ENCODE peak calls at places on chromosome 18, in five cellular contexts. One of them, this sample, is unnamed.

GRCh38 chr18:79964330-79965118 is at the start of gene HSBP1L1:
- DNase-seq in LNCaP clone FGC: no peak
- DNase-seq in BE2C: peak; percentile 33
- DNase-seq in AG09319: no peak
- DNase-seq in choroid plexus epithelial cell: no peak
- DNase-seq in this sample: peak; percentile 77

GRCh38 chr18:35355140-35355618 is 11.0 kb upstream of the ZNF24 start:
- DNase-seq in LNCaP clone FGC: peak; percentile 65
- DNase-seq in BE2C: peak; percentile 63
- DNase-seq in AG09319: peak; percentile 61
- DNase-seq in choroid plexus epithelial cell: peak; percentile 95
- DNase-seq in this sample: peak; percentile 58

GRCh38 chr18:44195394-44196140 is 485.1 kb upstream of the SETBP1 start:
- DNase-seq in LNCaP clone FGC: no peak
- DNase-seq in BE2C: no peak
- DNase-seq in AG09319: no peak
- DNase-seq in choroid plexus epithelial cell: no peak
- DNase-seq in this sample: no peak

GRCh38 chr18:73842795-73843394 is 304.7 kb downstream of the FBXO15 start:
- DNase-seq in LNCaP clone FGC: peak; percentile 33
- DNase-seq in BE2C: peak; percentile 22
- DNase-seq in AG09319: no peak
- DNase-seq in choroid plexus epithelial cell: peak; percentile 74
- DNase-seq in this sample: peak; percentile 72

GRCh38 chr18:51848702-51849101 is 491.3 kb upstream of the DCC start:
- DNase-seq in LNCaP clone FGC: no peak
- DNase-seq in BE2C: no peak
- DNase-seq in AG09319: no peak
- DNase-seq in choroid plexus epithelial cell: no peak
- DNase-seq in this sample: no peak

GRCh38 chr18:56443508-56443907 is 194.9 kb downstream of the TXNL1 start:
- DNase-seq in LNCaP clone FGC: no peak
- DNase-seq in BE2C: no peak
- DNase-seq in AG09319: no peak
- DNase-seq in choroid plexus epithelial cell: no peak
- DNase-seq in this sample: no peak

GRCh38 chr18:47558110-47558750 is 306.8 kb upstream of the SKOR2 start:
- DNase-seq in LNCaP clone FGC: no peak
- DNase-seq in BE2C: no peak
- DNase-seq in AG09319: no peak
- DNase-seq in choroid plexus epithelial cell: no peak
- DNase-seq in this sample: no peak

GRCh38 chr18:79631096-79631507 is 48.5 kb upstream of the CTDP1 start:
- DNase-seq in LNCaP clone FGC: no peak
- DNase-seq in BE2C: no peak
- DNase-seq in AG09319: no peak
- DNase-seq in choroid plexus epithelial cell: no peak
- DNase-seq in this sample: no peak

GRCh38 chr18:45590060-45590537 is 25.2 kb upstream of the SLC14A2 start:
- DNase-seq in LNCaP clone FGC: no peak
- DNase-seq in BE2C: no peak
- DNase-seq in AG09319: no peak
- DNase-seq in choroid plexus epithelial cell: peak; percentile 64
- DNase-seq in this sample: no peak

DNA sequence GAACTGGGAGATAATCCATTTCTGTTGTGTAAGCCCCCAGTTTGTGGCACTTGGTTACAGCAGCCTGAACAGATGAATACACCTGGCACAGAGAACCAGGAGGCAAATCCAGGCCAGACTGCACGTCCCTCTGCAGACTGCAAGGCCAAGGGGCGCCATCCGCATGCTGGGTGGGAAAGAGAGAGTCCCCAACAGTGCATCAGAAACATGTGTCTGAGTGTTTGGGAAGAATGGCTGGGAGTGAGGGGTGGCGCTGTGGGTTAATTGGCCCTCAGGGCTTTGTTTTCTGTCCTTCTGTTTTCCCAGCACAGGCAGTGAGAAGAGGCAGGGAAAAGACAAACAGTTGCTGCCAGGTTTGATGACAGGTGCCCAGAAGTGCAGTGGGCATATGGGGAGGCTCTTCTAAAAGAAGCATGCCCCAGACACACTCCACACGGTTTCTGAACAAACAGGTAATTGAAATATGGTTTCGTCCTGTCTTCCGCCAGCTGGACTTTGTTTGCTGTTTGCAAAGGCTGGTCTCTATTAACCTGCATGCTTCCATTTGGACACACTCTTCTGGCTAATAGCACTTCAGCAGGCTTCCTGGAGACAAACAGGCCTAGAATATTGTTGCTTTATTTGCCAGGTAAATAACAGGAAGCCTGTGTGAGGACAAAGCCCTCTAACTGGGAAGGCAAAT is 43.4 kb upstream of the SEC11C start:
- DNase-seq in LNCaP clone FGC: peak; percentile 79
- DNase-seq in BE2C: no peak
- DNase-seq in AG09319: no peak
- DNase-seq in choroid plexus epithelial cell: no peak
- DNase-seq in this sample: peak; percentile 58
- TF ChIP-seq CTCF in LNCaP clone FGC: peak; percentile 24
- TF ChIP-seq CTCF in BE2C: no peak
- TF ChIP-seq CTCF in AG09319: no peak
- TF ChIP-seq CTCF in choroid plexus epithelial cell: no peak
- TF ChIP-seq CTCF in this sample: no peak

DNA sequence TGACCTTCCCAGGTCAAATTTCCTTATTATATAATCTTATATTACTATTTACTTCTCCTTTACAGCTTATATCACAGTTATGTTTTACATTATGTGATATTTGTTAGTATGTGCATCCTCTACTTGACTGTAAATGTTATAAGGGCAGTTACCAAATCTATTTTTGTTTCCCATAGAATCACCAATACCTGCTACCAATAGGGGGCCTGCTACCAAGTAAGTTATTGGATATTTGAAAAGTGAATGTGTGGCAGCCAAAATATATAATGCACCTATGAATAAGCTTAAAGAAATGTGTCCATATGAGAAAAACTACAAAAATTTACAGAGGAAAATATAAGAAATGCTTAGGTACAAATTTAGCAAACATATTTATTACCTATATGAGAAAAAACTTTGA is 23.9 kb upstream of the CTAGE1 start:
- DNase-seq in LNCaP clone FGC: no peak
- DNase-seq in BE2C: no peak
- DNase-seq in AG09319: no peak
- DNase-seq in choroid plexus epithelial cell: no peak
- DNase-seq in this sample: no peak
- TF ChIP-seq CTCF in LNCaP clone FGC: no peak
- TF ChIP-seq CTCF in BE2C: no peak
- TF ChIP-seq CTCF in AG09319: no peak
- TF ChIP-seq CTCF in choroid plexus epithelial cell: no peak
- TF ChIP-seq CTCF in this sample: no peak

GRCh38 chr18:60668583-60668982 is 296.0 kb upstream of the MC4R start:
- DNase-seq in LNCaP clone FGC: no peak
- DNase-seq in BE2C: no peak
- DNase-seq in AG09319: no peak
- DNase-seq in choroid plexus epithelial cell: peak; percentile 5
- DNase-seq in this sample: no peak
- TF ChIP-seq CTCF in LNCaP clone FGC: peak; percentile 54
- TF ChIP-seq CTCF in BE2C: peak; percentile 4
- TF ChIP-seq CTCF in AG09319: no peak
- TF ChIP-seq CTCF in choroid plexus epithelial cell: no peak
- TF ChIP-seq CTCF in this sample: no peak

DNA sequence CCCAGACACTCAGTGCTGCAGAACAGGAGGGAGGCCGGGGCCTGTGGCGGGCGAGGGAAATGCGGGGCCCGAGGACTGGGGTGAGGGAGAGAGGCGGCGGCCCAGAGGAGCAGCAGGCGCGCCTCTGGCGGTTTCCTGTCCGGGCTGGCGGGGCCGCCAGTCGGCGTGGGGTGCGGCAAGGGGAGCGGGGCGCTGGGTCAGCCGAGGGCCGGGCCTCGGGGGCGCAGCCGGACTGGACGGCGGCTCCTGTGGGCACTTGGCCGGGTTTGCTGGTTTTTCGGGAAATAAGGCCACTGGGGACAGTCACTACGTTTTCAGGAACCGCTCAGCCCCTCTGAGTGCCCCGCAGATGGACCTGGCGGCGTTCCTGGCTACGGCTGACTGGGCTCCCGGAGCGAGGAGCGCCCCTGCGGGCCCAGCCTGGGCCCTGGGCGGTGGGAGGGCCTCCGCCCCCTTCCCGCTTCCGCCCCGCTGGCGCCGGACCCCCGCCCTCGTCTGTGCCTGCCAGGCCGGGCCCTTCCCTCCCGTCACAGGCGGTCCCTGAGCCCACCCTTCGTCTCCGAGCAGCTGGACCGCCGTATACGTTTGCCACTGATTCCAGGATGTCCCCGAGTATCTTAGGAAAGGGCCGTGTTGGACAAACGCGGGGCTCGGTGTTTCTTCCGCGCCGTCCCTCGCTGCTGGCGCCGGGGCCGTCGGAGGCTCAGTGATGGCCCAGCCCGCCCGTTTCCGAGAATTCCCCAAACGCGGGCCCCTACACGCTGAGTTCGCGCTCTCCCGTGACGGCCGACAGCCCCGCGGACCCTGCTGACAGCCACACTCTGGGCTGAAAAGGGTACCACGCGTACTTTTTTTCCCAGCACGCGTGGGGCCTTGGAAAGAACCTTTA is 84.6 kb downstream of the FAM210A start:
- DNase-seq in LNCaP clone FGC: no peak
- DNase-seq in BE2C: no peak
- DNase-seq in AG09319: no peak
- DNase-seq in choroid plexus epithelial cell: peak; percentile 9
- DNase-seq in this sample: peak; percentile 50
- TF ChIP-seq CTCF in LNCaP clone FGC: no peak
- TF ChIP-seq CTCF in BE2C: no peak
- TF ChIP-seq CTCF in AG09319: no peak
- TF ChIP-seq CTCF in choroid plexus epithelial cell: no peak
- TF ChIP-seq CTCF in this sample: no peak

DNA sequence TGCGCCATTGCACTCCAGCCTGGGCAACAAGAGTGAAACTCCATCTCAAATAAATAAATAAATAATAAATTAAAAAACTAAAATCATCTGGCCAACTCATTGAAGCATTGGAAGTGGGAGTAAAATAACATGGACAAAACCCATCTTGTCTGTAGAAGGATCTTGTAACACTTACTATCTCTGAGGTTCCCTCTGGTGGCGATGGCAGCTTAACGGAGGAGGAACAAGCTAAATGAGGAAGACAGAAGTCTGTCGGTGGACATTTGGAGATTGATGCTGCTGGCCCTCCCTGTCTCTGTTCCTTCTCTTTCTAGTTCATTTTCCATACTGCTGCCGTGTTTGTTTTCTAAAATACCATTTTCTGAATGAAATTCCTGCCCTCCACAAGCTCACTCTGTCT is 43.4 kb downstream of the ZCCHC2 start:
- DNase-seq in LNCaP clone FGC: no peak
- DNase-seq in BE2C: no peak
- DNase-seq in AG09319: no peak
- DNase-seq in choroid plexus epithelial cell: peak; percentile 54
- DNase-seq in this sample: peak; percentile 31
- TF ChIP-seq CTCF in LNCaP clone FGC: peak; percentile 3
- TF ChIP-seq CTCF in BE2C: peak; percentile 20
- TF ChIP-seq CTCF in AG09319: peak; percentile 15
- TF ChIP-seq CTCF in choroid plexus epithelial cell: peak; percentile 46
- TF ChIP-seq CTCF in this sample: peak; percentile 14